ENCODE peak calls at places on chromosomes 2 and 18, in four cellular contexts. Q is AG08396, X is COLO829, A is T-helper 2 cell. Z is an unnamed sample.
A peak's percentile ranks its signal among the peaks of the same experiment; 100 is the strongest.

GRCh38 chr18:12659904-12660605 is 2.1 kb upstream of the SPIRE1 start:
- DNase-seq in X (no peak), A (no peak), Q (peak; percentile 70), Z (no peak)

GRCh38 chr18:74617486-74617885 is 19.8 kb downstream of the ZNF407 start:
- DNase-seq in Q (no peak), X (no peak), A (no peak), Z (no peak)

GRCh38 chr18:44887227-44887631 is 206.5 kb downstream of the SETBP1 start:
- DNase-seq in A (no peak), X (no peak), Q (peak; percentile 13), Z (no peak)

GRCh38 chr2:236169741-236170654 is 1.8 kb upstream of the GBX2 start:
- DNase-seq in X (no peak), Q (peak; percentile 25), A (no peak), Z (no peak)

GRCh38 chr18:80148316-80149199 is 39.5 kb downstream of the ADNP2 start:
- DNase-seq in X (no peak), A (no peak), Q (no peak), Z (no peak)

GRCh38 chr2:50133766-50134165 is 898.2 kb downstream of the NRXN1 start:
- DNase-seq in Q (no peak), A (no peak), X (no peak), Z (no peak)

GRCh38 chr2:235106874-235107639 is 155.2 kb downstream of the SH3BP4 start:
- DNase-seq in A (no peak), Q (peak; percentile 81), X (peak; percentile 76), Z (peak; percentile 38)

GRCh38 chr2:3198119-3198518 is 179.5 kb downstream of the EIPR1 start:
- DNase-seq in X (no peak), A (no peak), Q (no peak), Z (no peak)

GRCh38 chr2:213678437-213679218 is 394.4 kb downstream of the SPAG16 start:
- DNase-seq in X (no peak), Q (no peak), A (no peak), Z (no peak)

GRCh38 chr2:70328921-70329561 is 27.2 kb upstream of the FAM136A start:
- DNase-seq in Q (no peak), X (no peak), A (no peak), Z (no peak)

GRCh38 chr2:170762760-170763159 is 7.4 kb upstream of the ERICH2 start:
- DNase-seq in Q (no peak), X (no peak), A (no peak), Z (no peak)

GRCh38 chr2:99708231-99708630 is 218.4 kb upstream of the REV1 start:
- DNase-seq in X (no peak), A (no peak), Q (no peak), Z (no peak)

GRCh38 chr2:26708457-26708856 is 15.9 kb downstream of the KCNK3 start:
- DNase-seq in Q (no peak), A (no peak), X (no peak), Z (no peak)

GRCh38 chr18:48801728-48802542 is 148.8 kb downstream of the SMAD7 start:
- DNase-seq in Q (no peak), A (no peak), X (no peak), Z (no peak)

GRCh38 chr2:104923665-104924064 is 69.8 kb downstream of the POU3F3 start:
- DNase-seq in A (no peak), Q (no peak), X (no peak), Z (no peak)

GRCh38 chr2:218880749-218881594 is at the start of gene WNT10A:
- DNase-seq in X (no peak), A (no peak), Q (no peak), Z (no peak)

GRCh38 chr2:75666821-75667344 is 20.3 kb downstream of the MRPL19 start:
- DNase-seq in Q (no peak), X (no peak), A (no peak), Z (no peak)

GRCh38 chr2:45009928-45010705 is 865 bp upstream of the SIX2 start:
- DNase-seq in X (peak; percentile 26), A (no peak), Q (peak; percentile 68), Z (peak; percentile 19)

GRCh38 chr18:58586886-58587285 is 42.0 kb downstream of the ALPK2 start:
- DNase-seq in X (no peak), A (no peak), Q (no peak), Z (no peak)

GRCh38 chr2:15425707-15426106 is 135.4 kb downstream of the NBAS start:
- DNase-seq in X (no peak), Q (no peak), A (no peak), Z (no peak)

GRCh38 chr18:12703714-12704113 is 872 bp downstream of the PSMG2 start:
- DNase-seq in X (no peak), Q (peak; percentile 64), A (no peak), Z (no peak)

GRCh38 chr2:206163251-206163880 is 3.7 kb downstream of the EEF1B2 start:
- DNase-seq in X (no peak), Q (no peak), A (no peak), Z (no peak)

GRCh38 chr2:215751200-215751910 is 262.0 kb downstream of the MREG start:
- DNase-seq in X (no peak), Q (peak; percentile 36), A (no peak), Z (no peak)

GRCh38 chr2:228023619-228024018 is 152.2 kb downstream of the DAW1 start:
- DNase-seq in A (no peak), Q (no peak), X (no peak), Z (no peak)

GRCh38 chr18:21598726-21599584 is 1.5 kb downstream of the ESCO1 start:
- DNase-seq in Q (no peak), A (no peak), X (no peak), Z (no peak)

GRCh38 chr2:239065962-239066361 is 218.1 kb downstream of the TWIST2 start:
- DNase-seq in Q (no peak), X (no peak), A (no peak), Z (no peak)

GRCh38 chr2:128421286-128421685 is 102.6 kb upstream of the HS6ST1 start:
- DNase-seq in Q (no peak), A (no peak), X (no peak), Z (no peak)

GRCh38 chr18:79572848-79573451 is 106.7 kb upstream of the CTDP1 start:
- DNase-seq in A (no peak), Q (no peak), X (no peak), Z (no peak)

GRCh38 chr2:139813340-139813739 is 1033.2 kb upstream of the NXPH2 start:
- DNase-seq in Q (no peak), A (no peak), X (no peak), Z (no peak)

GRCh38 chr2:209985879-209986278 is 16.6 kb upstream of the RPE start:
- DNase-seq in A (no peak), X (no peak), Q (no peak), Z (no peak)

GRCh38 chr18:55280515-55280914 is 307.5 kb downstream of the TCF4 start:
- DNase-seq in X (no peak), A (no peak), Q (no peak), Z (no peak)

GRCh38 chr18:63138469-63139340 is 180.9 kb downstream of the BCL2 start:
- DNase-seq in Q (no peak), X (no peak), A (no peak), Z (no peak)

Z was measured in foreskin melanocyte.